ENCODE peak calls at places on chromosome 13, in four cellular contexts. R is BE2C, D is mesendoderm, W is fibroblast of lung. Y is an unnamed sample. For H3K4me1, the result is how much of the 10 kb centered on the place peaks cover.

GRCh38 chr13:106734185-106734584 is 166.2 kb upstream of the ARGLU1 start:
- DNase-seq in R (no peak), D (no peak), W (no peak), Y (no peak)

GRCh38 chr13:97000295-97000925 is 6.1 kb upstream of the OXGR1 start:
- DNase-seq in R (no peak), D (no peak), W (peak), Y (no peak)

GRCh38 chr13:113820813-113821651 is 42.8 kb downstream of the GAS6 start:
- DNase-seq in R (peak), D (no peak), W (peak), Y (peak)

GRCh38 chr13:21458457-21458815 is 667 bp downstream of the ZDHHC20 start:
- DNase-seq in R (peak), D (peak), W (no peak), Y (peak)

GRCh38 chr13:87398047-87398446 is 273.1 kb upstream of the SLITRK5 start:
- DNase-seq in R (no peak), D (peak), W (no peak), Y (no peak)

GRCh38 chr13:27228131-27228530 is 23.2 kb upstream of the RPL21 start:
- DNase-seq in R (no peak), D (no peak), W (no peak), Y (no peak)

GRCh38 chr13:93660664-93661063 is 434.1 kb downstream of the GPC6 start:
- DNase-seq in R (no peak), D (no peak), W (no peak), Y (no peak)

GRCh38 chr13:60627071-60627686 is 230.2 kb downstream of the TDRD3 start:
- DNase-seq in R (peak), D (peak), W (peak), Y (peak)

GRCh38 chr13:33172400-33172799 is 113.2 kb downstream of the STARD13 start:
- DNase-seq in R (no peak), D (no peak), W (no peak), Y (no peak)

GRCh38 chr13:107641574-107641973 is 573.8 kb downstream of the LIG4 start:
- DNase-seq in R (no peak), D (no peak), W (no peak), Y (no peak)

GRCh38 chr13:84994582-84994981 is 804.6 kb downstream of the SLITRK6 start:
- DNase-seq in R (no peak), D (no peak), W (peak), Y (no peak)

GRCh38 chr13:95573226-95573625 is 20.7 kb downstream of the CLDN10 start:
- DNase-seq in R (no peak), D (no peak), W (peak), Y (no peak)

GRCh38 chr13:41505209-41505835 is 48.0 kb downstream of the RGCC start:
- DNase-seq in R (no peak), D (no peak), W (peak), Y (peak)

GRCh38 chr13:76722782-76723181 is 163.4 kb downstream of the KCTD12 start:
- DNase-seq in R (no peak), D (no peak), W (no peak), Y (no peak)

GRCh38 chr13:111280666-111281577 is 39.5 kb upstream of the TEX29 start:
- DNase-seq in R (no peak), D (no peak), W (peak), Y (no peak)

GRCh38 chr13:45370922-45371406 is 30.0 kb upstream of the TPT1 start:
- DNase-seq in R (peak), D (peak), W (peak), Y (no peak)

GRCh38 chr13:46383383-46383782 is 3.7 kb downstream of the RUBCNL start:
- DNase-seq in R (no peak), D (no peak), W (no peak), Y (peak)

GRCh38 chr13:99566125-99567083 is 65.1 kb downstream of the TM9SF2 start:
- DNase-seq in R (no peak), D (no peak), W (no peak), Y (no peak)

GRCh38 chr13:66748712-66749111 is 481.4 kb downstream of the PCDH9 start:
- DNase-seq in R (no peak), D (no peak), W (peak), Y (no peak)

GRCh38 chr13:92377396-92377795 is 849.2 kb upstream of the GPC6 start:
- DNase-seq in R (no peak), D (no peak), W (no peak), Y (no peak)

GRCh38 chr13:23567792-23568480 is 2.3 kb upstream of the TNFRSF19 start:
- DNase-seq in R (no peak), D (peak), W (peak), Y (no peak)

GRCh38 chr13:23574421-23574820 is 4.2 kb downstream of the TNFRSF19 start:
- DNase-seq in R (no peak), D (no peak), W (no peak), Y (no peak)

GRCh38 chr13:23572836-23573235 is 2.6 kb downstream of the TNFRSF19 start:
- DNase-seq in R (no peak), D (no peak), W (no peak), Y (no peak)

GRCh38 chr13:23570099-23570926 is at the start of gene TNFRSF19:
- DNase-seq in R (peak), D (peak), W (peak), Y (peak)

GRCh38 chr13:23570931-23571330 is 719 bp downstream of the TNFRSF19 start:
- DNase-seq in R (no peak), D (no peak), W (peak), Y (peak)
- H3K4me1 ChIP-seq in R (under half), D (under half), W (under half), Y (under half)

GRCh38 chr13:78317030-78317429 is 286.3 kb downstream of the POU4F1 start:
- DNase-seq in R (no peak), D (peak), W (no peak), Y (peak)
- H3K4me1 ChIP-seq in R (under half), D (under half), W (under half), Y (under half)

GRCh38 chr13:38301236-38301635 is 48.4 kb upstream of the UFM1 start:
- DNase-seq in R (no peak), D (no peak), W (no peak), Y (no peak)
- H3K4me1 ChIP-seq in R (under half), D (under half), W (under half), Y (under half)

GRCh38 chr13:75359266-75359665 is 122.7 kb downstream of the TBC1D4 start:
- DNase-seq in R (no peak), D (peak), W (peak), Y (peak)

GRCh38 chr13:75364131-75364713 is 117.7 kb downstream of the TBC1D4 start:
- DNase-seq in R (no peak), D (peak), W (no peak), Y (no peak)

GRCh38 chr13:75360170-75360569 is 121.8 kb downstream of the TBC1D4 start:
- DNase-seq in R (no peak), D (no peak), W (no peak), Y (no peak)

GRCh38 chr13:75363371-75363770 is 118.6 kb downstream of the TBC1D4 start:
- DNase-seq in R (no peak), D (no peak), W (no peak), Y (no peak)

DNA sequence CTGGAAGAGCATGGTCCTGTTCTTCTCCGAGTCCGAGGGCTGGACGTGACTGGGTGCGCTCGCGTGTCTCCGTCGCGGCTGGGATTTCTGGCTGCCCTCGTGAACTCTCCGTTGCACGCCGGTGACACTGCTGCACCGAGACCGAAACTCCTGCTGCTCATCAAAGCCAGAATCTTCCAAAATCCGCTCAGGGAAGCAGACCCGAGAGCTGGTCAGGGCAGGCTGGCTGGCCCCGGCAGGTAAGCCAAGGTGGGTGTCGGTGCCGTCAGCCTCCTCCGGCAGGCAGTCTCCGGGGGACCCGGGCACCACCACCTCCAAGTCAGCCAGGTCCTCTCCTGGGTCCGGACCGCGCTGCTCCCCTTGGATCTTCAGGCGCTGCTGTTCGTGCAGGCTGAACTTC is 119.9 kb downstream of the TBC1D4 start:
- DNase-seq in R (no peak), D (no peak), W (no peak), Y (no peak)
- H3K4me1 ChIP-seq in R (under half), D (under half), W (under half), Y (under half)

DNA sequence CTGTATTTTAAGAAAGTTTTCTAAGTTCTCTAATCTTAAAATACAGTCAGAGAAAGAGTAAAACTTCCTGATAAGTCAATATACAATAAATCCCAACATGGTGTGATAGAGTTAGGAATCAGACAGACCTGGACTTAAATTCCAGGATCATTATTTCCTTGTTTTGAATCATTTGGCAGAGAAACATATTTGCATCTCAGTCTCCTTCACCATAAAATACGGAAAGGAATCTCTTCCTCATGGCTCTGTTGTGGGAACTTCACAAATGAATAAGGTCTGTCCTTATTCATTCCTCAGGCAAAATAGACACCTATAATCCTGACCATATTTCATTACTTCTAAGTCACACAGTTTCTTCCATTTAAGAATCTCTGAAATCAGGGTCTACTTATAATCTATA is 19.3 kb upstream of the SERP2 start:
- DNase-seq in R (no peak), D (no peak), W (no peak), Y (no peak)
- H3K4me1 ChIP-seq in R (under half), D (under half), W (under half), Y (under half)

DNA sequence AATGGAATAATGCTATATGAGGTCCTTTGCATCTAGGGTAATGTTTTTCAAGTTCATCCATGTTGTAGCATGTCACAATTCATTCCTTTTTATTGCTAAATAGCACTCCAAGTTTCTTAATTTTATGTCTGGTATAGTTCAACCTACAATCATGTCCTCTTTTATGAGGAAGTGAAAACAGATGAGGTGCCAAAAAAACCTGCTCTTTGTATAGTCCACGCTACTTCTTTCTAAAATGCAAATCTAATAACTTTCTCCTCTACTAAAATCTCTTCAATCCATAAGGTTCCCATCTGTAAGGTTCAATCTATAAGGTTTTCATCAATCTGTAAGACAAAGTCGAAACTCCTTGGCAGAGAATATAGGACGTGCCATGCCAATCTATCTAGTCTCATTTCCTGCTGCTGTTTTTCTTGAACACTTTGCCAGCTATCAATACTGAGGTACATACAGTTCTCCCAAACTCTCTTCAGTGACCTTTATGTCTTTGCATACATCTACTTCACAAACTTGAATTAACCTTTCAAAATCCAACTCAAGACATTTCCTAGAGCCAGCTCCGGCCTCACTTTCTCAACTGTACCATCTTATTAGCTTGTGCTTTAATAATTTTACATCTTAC is 33.7 kb downstream of the INTS6 start:
- DNase-seq in R (no peak), D (no peak), W (no peak), Y (no peak)
- H3K4me1 ChIP-seq in R (under half), D (under half), W (under half), Y (under half)

Y was measured in SJCRH30.